ENCODE peak calls at places on chromosome 1, in nine cellular contexts. H is PC-9; E is neuronal stem cell; N is GM23338; T is lower lobe of right lung; C is CD4-positive, CD25-positive, alpha-beta regulatory T cell; I is neural progenitor cell; J is fibroblast of lung; Y is Panc1. G is an unnamed sample.

GRCh38 chr1:214569357-214570004 is 18.1 kb upstream of the PTPN14 start:
- DNase-seq in H (no peak), E (no peak), N (no peak), T (no peak), C (no peak), I (no peak), J (peak; percentile 49), Y (no peak), G (no peak)

GRCh38 chr1:161115132-161115711 is 2.6 kb downstream of the PFDN2 start:
- DNase-seq in H (peak; percentile 75), E (no peak), N (no peak), T (no peak), C (no peak), I (no peak), J (peak; percentile 90), Y (peak; percentile 96), G (no peak)

GRCh38 chr1:178388398-178389161 is 108.2 kb downstream of the CLEC20A start:
- DNase-seq in H (no peak), E (no peak), N (no peak), T (no peak), C (no peak), I (peak; percentile 29), J (peak; percentile 33), Y (no peak), G (no peak)

GRCh38 chr1:229381234-229381633 is 38.4 kb upstream of the CCSAP start:
- DNase-seq in H (no peak), E (no peak), N (peak; percentile 71), T (no peak), C (no peak), I (peak; percentile 37), J (no peak), Y (no peak), G (no peak)

GRCh38 chr1:9041116-9041779 is 15.0 kb upstream of the SLC2A7 start:
- DNase-seq in H (no peak), E (no peak), N (no peak), T (peak; percentile 20), C (no peak), I (no peak), J (no peak), Y (no peak), G (no peak)

GRCh38 chr1:226355679-226356583 is 47.0 kb upstream of the LIN9 start:
- DNase-seq in H (no peak), E (no peak), N (no peak), T (no peak), C (no peak), I (no peak), J (no peak), Y (no peak), G (no peak)

GRCh38 chr1:205588691-205589445 is 42.9 kb downstream of the ELK4 start:
- DNase-seq in H (no peak), E (no peak), N (peak; percentile 79), T (no peak), C (no peak), I (peak; percentile 59), J (peak; percentile 56), Y (no peak), G (peak; percentile 73)

GRCh38 chr1:9843576-9843945 is 19.8 kb upstream of the CLSTN1 start:
- DNase-seq in H (peak; percentile 74), E (no peak), N (no peak), T (peak; percentile 46), C (no peak), I (no peak), J (no peak), Y (no peak), G (no peak)

GRCh38 chr1:22236151-22236550 is 93.3 kb upstream of the WNT4 start:
- DNase-seq in H (no peak), E (no peak), N (no peak), T (peak; percentile 31), C (no peak), I (no peak), J (no peak), Y (no peak), G (no peak)

GRCh38 chr1:24900486-24900849 is 29.6 kb downstream of the RUNX3 start:
- DNase-seq in H (no peak), E (no peak), N (no peak), T (peak; percentile 26), C (no peak), I (no peak), J (no peak), Y (no peak), G (no peak)

GRCh38 chr1:180182721-180183311 is 28.1 kb downstream of the QSOX1 start:
- DNase-seq in H (no peak), E (no peak), N (no peak), T (no peak), C (no peak), I (no peak), J (no peak), Y (no peak), G (peak; percentile 51)

GRCh38 chr1:157314408-157314807 is 176.2 kb upstream of the ETV3 start:
- DNase-seq in H (no peak), E (no peak), N (no peak), T (no peak), C (no peak), I (no peak), J (no peak), Y (no peak), G (no peak)

GRCh38 chr1:234610061-234610581 is at the start of gene IRF2BP2:
- DNase-seq in H (peak; percentile 91), E (peak; percentile 83), N (peak; percentile 73), T (peak; percentile 90), C (peak; percentile 86), I (peak; percentile 92), J (peak; percentile 85), Y (no peak), G (peak; percentile 92)

GRCh38 chr1:83086346-83086745 is 912.6 kb downstream of the TTLL7 start:
- DNase-seq in H (peak; percentile 21), E (no peak), N (no peak), T (no peak), C (no peak), I (no peak), J (no peak), Y (peak; percentile 61), G (no peak)

GRCh38 chr1:41876533-41877445 is 41.9 kb downstream of the HIVEP3 start:
- DNase-seq in H (no peak), E (no peak), N (no peak), T (no peak), C (no peak), I (peak; percentile 32), J (peak; percentile 12), Y (no peak), G (no peak)

GRCh38 chr1:100950776-100951175 is 54.9 kb downstream of the SLC30A7 start:
- DNase-seq in H (no peak), E (peak; percentile 24), N (peak; percentile 64), T (no peak), C (no peak), I (peak; percentile 49), J (peak; percentile 77), Y (no peak), G (no peak)

GRCh38 chr1:41728403-41729202 is 190.1 kb downstream of the HIVEP3 start:
- DNase-seq in H (no peak), E (no peak), N (no peak), T (no peak), C (no peak), I (no peak), J (no peak), Y (no peak), G (peak; percentile 73)

GRCh38 chr1:39926343-39926769 is 24.6 kb upstream of the MYCL start:
- DNase-seq in H (no peak), E (no peak), N (no peak), T (no peak), C (no peak), I (no peak), J (no peak), Y (no peak), G (peak; percentile 64)

GRCh38 chr1:85200367-85200869 is 398 bp downstream of the SYDE2 start:
- DNase-seq in H (no peak), E (peak; percentile 36), N (peak; percentile 52), T (peak; percentile 67), C (peak; percentile 19), I (peak; percentile 73), J (no peak), Y (no peak), G (no peak)

GRCh38 chr1:45867697-45868346 is 64.4 kb downstream of the MAST2 start:
- DNase-seq in H (no peak), E (no peak), N (no peak), T (no peak), C (no peak), I (no peak), J (no peak), Y (no peak), G (no peak)
- H3K4me1 ChIP-seq in H (peaks cover 42% of the 10 kb centered on the region), E (no peaks in the 10 kb centered on the region), N (peaks cover 4% of the 10 kb centered on the region), T (no peaks in the 10 kb centered on the region), C (no peaks in the 10 kb centered on the region), I (peaks cover 9% of the 10 kb centered on the region), J (peaks cover 5% of the 10 kb centered on the region), Y (peaks cover 41% of the 10 kb centered on the region), G (peaks cover 4% of the 10 kb centered on the region)

DNA sequence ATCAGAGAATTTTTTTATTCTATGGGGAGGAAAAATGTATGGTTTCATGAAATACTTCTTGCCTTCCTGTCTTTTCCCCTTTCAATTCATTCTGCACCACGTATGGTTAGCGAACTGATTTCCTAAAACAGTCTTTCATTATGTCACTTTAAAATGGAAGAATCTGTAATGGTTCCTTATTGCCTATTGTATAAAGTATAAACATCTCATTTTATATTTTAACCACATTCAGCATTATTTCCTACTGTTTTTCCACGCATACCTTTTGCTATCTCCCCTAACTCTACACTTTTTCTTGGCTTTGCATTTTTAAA is 232.3 kb upstream of the B3GALT2 start:
- DNase-seq in H (no peak), E (no peak), N (no peak), T (no peak), C (no peak), I (no peak), J (no peak), Y (no peak), G (no peak)
- H3K4me3 ChIP-seq in H (peak overlapping the region; percentile 20), E (no peak overlapping the region), N (no peak overlapping the region), T (peak overlapping the region; percentile 41), C (peak overlapping the region; percentile 93), I (no peak overlapping the region), J (peak overlapping the region; percentile 35), Y (peak overlapping the region; percentile 34), G (peak overlapping the region; percentile 41)

GRCh38 chr1:92940541-92940940 is 20.7 kb downstream of the DIPK1A start:
- DNase-seq in H (no peak), E (no peak), N (no peak), T (no peak), C (no peak), I (no peak), J (peak; percentile 48), Y (no peak), G (no peak)
- H3K4me1 ChIP-seq in H (peaks cover 6% of the 10 kb centered on the region), E (peaks cover 1% of the 10 kb centered on the region), N (no peaks in the 10 kb centered on the region), T (peaks cover 8% of the 10 kb centered on the region), C (peaks cover 14% of the 10 kb centered on the region), I (peaks cover 3% of the 10 kb centered on the region), J (peaks cover 8% of the 10 kb centered on the region), Y (no peaks in the 10 kb centered on the region), G (peaks cover 8% of the 10 kb centered on the region)

DNA sequence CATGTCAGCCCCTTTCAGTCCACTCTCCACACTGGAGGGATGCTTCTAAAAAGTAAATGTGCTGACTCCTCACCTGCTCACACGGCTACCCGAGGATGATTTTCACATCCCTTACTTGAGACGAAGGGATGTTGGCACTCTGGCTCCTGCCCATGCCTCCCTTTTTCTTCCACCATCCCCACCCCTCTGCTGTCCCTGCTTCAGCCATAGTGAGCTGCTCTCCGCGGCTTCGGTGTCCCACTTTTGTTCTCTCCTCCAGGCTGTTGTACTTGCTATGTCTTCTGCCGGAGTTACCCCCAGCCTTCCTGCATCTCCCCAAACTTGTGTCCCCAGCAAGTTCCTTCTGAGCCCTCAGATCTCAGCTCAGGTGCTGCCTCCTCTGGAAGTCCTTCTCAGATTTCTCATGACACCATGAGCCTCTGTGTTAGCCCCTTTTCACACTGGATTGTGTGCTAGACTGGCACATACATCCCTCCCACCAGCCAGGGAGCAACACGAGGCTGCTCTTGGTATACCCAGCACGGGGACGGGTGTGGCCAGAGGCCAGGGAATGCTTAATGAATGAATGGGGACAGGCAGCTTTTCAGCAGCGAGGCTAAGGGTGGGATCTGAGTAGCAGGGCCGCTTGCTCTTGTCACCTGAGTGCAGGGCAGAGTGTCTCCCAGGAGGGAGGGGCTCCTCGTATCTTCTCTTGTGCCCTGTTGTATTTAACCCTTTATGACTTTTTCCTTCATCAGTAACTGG is 1.3 kb downstream of the ACOT11 start:
- DNase-seq in H (no peak), E (no peak), N (no peak), T (no peak), C (no peak), I (no peak), J (no peak), Y (no peak), G (peak; percentile 31)
- H3K4me3 ChIP-seq in H (no peak overlapping the region), E (no peak overlapping the region), N (no peak overlapping the region), T (no peak overlapping the region), C (no peak overlapping the region), I (no peak overlapping the region), J (no peak overlapping the region), Y (no peak overlapping the region), G (no peak overlapping the region)

G was measured in upper lobe of right lung.